ENCODE peak calls at places on chromosomes 5 and 9, in eight cellular contexts. X is small intestine, A is lung, W is ovary, I is right lobe of liver, D is ascending aorta, R is left lung, K is astrocyte. V is an unnamed sample. For H3K36me3, H3K27me3 and H3K4me1, the result is how much of the 10 kb centered on the place peaks cover.

GRCh38 chr5:72209515-72210115 is 102.3 kb downstream of the MAP1B start:
- DNase-seq in X (no peak), D (no peak), A (no peak), R (no peak), K (peak), I (no peak), W (no peak), V (peak)

GRCh38 chr9:130535818-130536521 is 43.4 kb upstream of the FUBP3 start:
- DNase-seq in I (no peak), A (no peak), K (peak), W (peak), D (no peak), R (no peak), X (no peak), V (no peak)

GRCh38 chr9:2872307-2872940 is 28.5 kb upstream of the PUM3 start:
- DNase-seq in W (no peak), A (no peak), R (no peak), K (peak), I (no peak), X (peak), D (no peak), V (no peak)

GRCh38 chr5:98296426-98296825 is 477.0 kb upstream of the RGMB start:
- DNase-seq in I (no peak), A (no peak), R (no peak), X (no peak), D (no peak), W (no peak), K (peak), V (no peak)

GRCh38 chr5:83509535-83509934 is 38.0 kb downstream of the VCAN start:
- DNase-seq in K (peak), D (no peak), W (no peak), I (no peak), A (peak), X (no peak), R (no peak), V (no peak)

GRCh38 chr9:134322781-134323241 is 3.4 kb upstream of the RXRA start:
- DNase-seq in R (peak), K (no peak), A (no peak), D (peak), X (no peak), W (no peak), I (no peak), V (peak)

GRCh38 chr9:32550046-32550608 is 2.0 kb upstream of the SMIM27 start:
- DNase-seq in X (peak), I (no peak), D (no peak), R (no peak), A (no peak), K (peak), W (no peak), V (no peak)

GRCh38 chr5:170570492-170570891 is 66.7 kb downstream of the KCNIP1 start:
- DNase-seq in K (no peak), D (no peak), A (no peak), R (no peak), W (no peak), X (no peak), I (no peak), V (no peak)

GRCh38 chr5:147081256-147081872 is 153.5 kb upstream of the STK32A start:
- DNase-seq in W (no peak), K (peak), X (no peak), A (no peak), R (no peak), I (no peak), D (no peak), V (no peak)

GRCh38 chr9:112753725-112754124 is 3.2 kb downstream of the SNX30 start:
- DNase-seq in X (no peak), A (no peak), I (no peak), W (no peak), D (no peak), K (peak), R (no peak), V (no peak)

GRCh38 chr5:177447066-177447610 is 524 bp downstream of the PRR7 start:
- DNase-seq in K (no peak), D (no peak), A (no peak), X (no peak), R (peak), I (no peak), W (peak), V (no peak)

GRCh38 chr5:120767171-120767820 is 303.2 kb downstream of the PRR16 start:
- DNase-seq in A (no peak), K (peak), I (no peak), X (no peak), R (no peak), W (no peak), D (no peak), V (no peak)

GRCh38 chr5:116421080-116421629 is 153.5 kb downstream of the SEMA6A start:
- DNase-seq in I (no peak), D (no peak), A (no peak), W (no peak), K (peak), X (no peak), R (no peak), V (no peak)

GRCh38 chr5:31617867-31618266 is 21.1 kb upstream of the PDZD2 start:
- DNase-seq in R (no peak), A (no peak), D (no peak), W (no peak), K (no peak), X (no peak), I (no peak), V (no peak)

GRCh38 chr9:80951675-80952074 is 737.7 kb downstream of the TLE1 start:
- DNase-seq in A (no peak), W (no peak), D (no peak), R (no peak), X (no peak), I (no peak), K (peak), V (no peak)

GRCh38 chr5:113922343-113922742 is 408.8 kb downstream of the YTHDC2 start:
- DNase-seq in X (peak), W (no peak), D (no peak), R (no peak), A (no peak), I (no peak), K (no peak), V (no peak)

DNA sequence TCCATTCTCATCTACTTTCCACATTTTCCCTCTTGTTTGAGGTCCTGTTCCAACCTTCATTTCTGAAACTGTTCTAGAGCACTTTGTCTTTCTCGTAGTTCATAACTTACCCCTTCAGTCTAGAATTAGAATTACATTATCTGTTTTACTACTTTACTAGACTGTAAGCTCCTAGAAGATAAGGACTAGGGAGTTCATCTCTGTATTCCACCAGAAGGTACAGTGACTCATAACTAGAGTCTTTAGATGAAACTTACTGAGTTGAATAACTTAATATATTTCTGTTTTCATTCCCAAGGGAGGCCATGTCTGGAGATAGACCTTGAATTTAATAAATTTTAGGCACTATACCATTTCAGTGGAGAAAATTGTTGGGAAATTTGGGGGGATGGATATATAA is 38.7 kb downstream of the G3BP1 start:
- DNase-seq in K (no peak), X (no peak), I (no peak), R (no peak), A (no peak), D (no peak), W (no peak), V (no peak)
- H3K36me3 ChIP-seq in K (under half), X (under half), I (under half), R (under half), A (under half), D (under half), W (under half), V (half or more)

GRCh38 chr5:90746119-90746518 is 187.5 kb downstream of the ADGRV1 start:
- DNase-seq in R (no peak), K (no peak), W (no peak), D (no peak), I (no peak), A (no peak), X (no peak), V (no peak)
- H3K27me3 ChIP-seq in R (under half), K (under half), W (under half), D (under half), I (under half), A (under half), X (under half), V (under half)

GRCh38 chr5:68225911-68226563 is 10.5 kb downstream of the PIK3R1 start:
- DNase-seq in D (no peak), I (peak), A (no peak), K (no peak), R (no peak), X (peak), W (no peak), V (no peak)

GRCh38 chr5:68224561-68225187 is 9.1 kb downstream of the PIK3R1 start:
- DNase-seq in W (no peak), D (no peak), A (no peak), R (no peak), I (no peak), X (peak), K (peak), V (no peak)

GRCh38 chr5:68227532-68228160 is 12.1 kb downstream of the PIK3R1 start:
- DNase-seq in I (no peak), A (no peak), K (no peak), R (no peak), X (no peak), D (no peak), W (no peak), V (no peak)

GRCh38 chr5:68225188-68225910 is 9.8 kb downstream of the PIK3R1 start:
- DNase-seq in I (peak), W (no peak), A (peak), D (no peak), R (no peak), K (peak), X (peak), V (peak)

DNA sequence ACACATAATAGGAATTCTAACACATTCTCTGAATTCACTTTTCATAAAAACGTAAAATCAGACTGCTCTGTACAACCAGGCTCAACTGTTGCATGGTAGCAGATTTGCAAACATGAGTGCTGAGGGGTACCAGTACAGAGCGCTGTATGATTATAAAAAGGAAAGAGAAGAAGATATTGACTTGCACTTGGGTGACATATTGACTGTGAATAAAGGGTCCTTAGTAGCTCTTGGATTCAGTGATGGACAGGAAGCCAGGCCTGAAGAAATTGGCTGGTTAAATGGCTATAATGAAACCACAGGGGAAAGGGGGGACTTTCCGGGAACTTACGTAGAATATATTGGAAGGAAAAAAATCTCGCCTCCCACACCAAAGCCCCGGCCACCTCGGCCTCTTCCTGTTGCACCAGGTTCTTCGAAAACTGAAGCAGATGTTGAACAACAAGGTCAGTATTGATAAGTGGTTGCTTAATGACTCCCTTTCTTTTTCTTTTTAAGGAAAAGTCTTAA is 11.1 kb downstream of the PIK3R1 start:
- DNase-seq in A (no peak), I (no peak), R (no peak), W (no peak), K (no peak), D (no peak), X (no peak), V (no peak)
- H3K4me1 ChIP-seq in A (under half), I (under half), R (half or more), W (under half), K (under half), D (under half), X (under half), V (under half)

GRCh38 chr5:149618581-149619248 is 37.4 kb downstream of the ARHGEF37 start:
- DNase-seq in R (no peak), I (no peak), A (no peak), X (peak), K (peak), W (no peak), D (no peak), V (peak)
- H3K36me3 ChIP-seq in R (under half), I (under half), A (under half), X (under half), K (under half), W (under half), D (half or more), V (under half)

GRCh38 chr9:88528356-88528755 is 6.6 kb upstream of the NXNL2 start:
- DNase-seq in A (no peak), X (no peak), I (no peak), W (no peak), K (no peak), D (no peak), R (no peak), V (no peak)

GRCh38 chr9:88523056-88523455 is 11.9 kb upstream of the NXNL2 start:
- DNase-seq in X (no peak), A (no peak), W (no peak), K (peak), I (no peak), D (no peak), R (no peak), V (peak)

GRCh38 chr9:88522360-88522759 is 12.6 kb upstream of the NXNL2 start:
- DNase-seq in I (no peak), A (no peak), K (no peak), R (no peak), X (no peak), W (no peak), D (no peak), V (peak)

GRCh38 chr9:88527626-88528025 is 7.4 kb upstream of the NXNL2 start:
- DNase-seq in I (no peak), X (no peak), K (no peak), D (no peak), A (no peak), R (no peak), W (no peak), V (no peak)

GRCh38 chr9:88524911-88525310 is 10.1 kb upstream of the NXNL2 start:
- DNase-seq in K (no peak), I (no peak), D (no peak), W (no peak), X (no peak), R (no peak), A (no peak), V (peak)
- H3K27me3 ChIP-seq in K (under half), I (under half), D (under half), W (under half), X (under half), R (under half), A (under half), V (under half)

GRCh38 chr5:80190960-80191359 is 64.9 kb downstream of the SERINC5 start:
- DNase-seq in R (no peak), X (no peak), I (no peak), K (no peak), W (no peak), D (no peak), A (no peak), V (no peak)
- H3K4me1 ChIP-seq in R (half or more), X (under half), I (under half), K (under half), W (under half), D (under half), A (under half), V (under half)

GRCh38 chr9:97327562-97327961 is 20.1 kb downstream of the CCDC180 start:
- DNase-seq in I (no peak), D (no peak), X (no peak), K (no peak), R (no peak), A (no peak), W (no peak), V (no peak)

DNA sequence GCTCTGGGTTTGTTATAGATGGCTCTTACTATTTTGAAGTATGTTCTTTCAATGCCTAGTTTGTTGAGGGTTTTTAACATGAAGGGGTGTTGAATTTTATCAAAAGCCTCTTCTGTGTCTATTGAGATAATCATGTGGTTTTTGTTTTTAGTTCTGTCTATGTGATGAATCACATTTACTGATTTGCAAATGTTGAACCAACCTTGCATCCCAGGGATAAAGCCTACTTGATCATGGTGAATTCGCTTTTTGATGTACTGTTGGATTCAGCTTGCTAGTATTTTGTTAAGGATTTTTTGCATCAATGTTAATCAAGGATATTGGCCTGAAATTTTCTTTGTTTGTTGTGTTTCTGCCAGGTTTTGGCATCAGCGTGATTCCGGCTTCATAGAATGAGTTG is 25.5 kb downstream of the CCDC180 start:
- DNase-seq in X (no peak), W (no peak), A (no peak), R (no peak), K (no peak), I (no peak), D (no peak), V (no peak)
- H3K36me3 ChIP-seq in X (under half), W (under half), A (under half), R (under half), K (under half), I (under half), D (under half), V (under half)

GRCh38 chr9:84151236-84151635 is 170.6 kb downstream of the RMI1 start:
- DNase-seq in D (no peak), I (no peak), K (no peak), A (no peak), W (no peak), X (no peak), R (no peak), V (no peak)

GRCh38 chr9:84152204-84152603 is 171.6 kb downstream of the RMI1 start:
- DNase-seq in I (no peak), K (no peak), X (no peak), W (no peak), D (no peak), A (no peak), R (no peak), V (no peak)

GRCh38 chr9:84154320-84154719 is 173.7 kb downstream of the RMI1 start:
- DNase-seq in X (no peak), K (peak), I (no peak), R (no peak), D (no peak), W (no peak), A (no peak), V (no peak)

GRCh38 chr9:84153885-84154284 is 173.3 kb downstream of the RMI1 start:
- DNase-seq in A (no peak), K (peak), X (no peak), I (no peak), W (no peak), R (no peak), D (no peak), V (no peak)
- H3K27me3 ChIP-seq in A (under half), K (under half), X (under half), I (under half), W (under half), R (under half), D (under half), V (under half)

DNA sequence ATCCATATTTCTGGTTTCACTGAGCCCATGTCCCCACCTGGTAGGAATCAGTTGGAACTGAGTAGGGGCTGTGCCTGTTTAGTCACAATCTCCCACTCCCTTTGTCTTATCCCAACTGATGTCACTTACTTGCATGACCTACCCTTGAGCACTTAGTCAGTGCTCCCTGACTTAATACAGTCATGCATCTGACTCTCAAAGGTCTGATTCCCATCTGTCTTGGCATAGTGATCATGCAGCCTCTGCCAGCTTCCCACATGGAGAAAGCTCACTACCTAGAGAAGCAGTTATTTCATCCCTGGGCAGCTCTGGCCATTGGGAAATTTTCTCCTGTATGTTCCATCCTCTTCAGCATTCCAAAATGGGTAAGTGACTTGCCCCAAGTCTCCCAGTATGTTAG is 24.8 kb downstream of the ABLIM3 start:
- DNase-seq in D (no peak), R (no peak), K (peak), A (no peak), W (no peak), X (no peak), I (no peak), V (no peak)
- H3K4me1 ChIP-seq in D (under half), R (under half), K (under half), A (under half), W (under half), X (under half), I (under half), V (under half)

DNA sequence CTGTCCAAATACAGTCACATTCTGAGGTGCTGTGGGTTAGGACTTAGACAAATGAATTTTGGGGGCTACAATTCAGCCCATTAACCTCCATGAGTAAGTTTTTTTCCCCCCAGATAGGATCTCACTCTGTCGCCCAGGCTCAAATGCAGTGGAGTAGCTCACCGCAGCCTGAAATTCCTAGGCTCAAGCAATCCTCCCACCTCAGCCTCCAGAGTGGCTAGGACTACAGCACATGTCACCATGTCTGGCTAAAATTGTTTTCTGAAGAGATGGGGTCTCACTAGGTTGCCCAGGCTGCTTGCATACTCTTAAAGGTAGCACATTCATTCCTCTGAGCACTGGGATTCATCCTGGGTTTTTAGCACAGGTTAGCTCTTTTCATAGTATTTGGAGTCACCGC is 22.2 kb downstream of the PPP2CA start:
- DNase-seq in I (no peak), K (no peak), D (no peak), X (no peak), W (no peak), A (no peak), R (no peak), V (no peak)
- H3K36me3 ChIP-seq in I (under half), K (half or more), D (half or more), X (under half), W (under half), A (under half), R (under half), V (half or more)